ENCODE peak calls at places on chromosome 18, in nine cellular contexts. P, N, G, C, U, B, Q, O and K are unnamed samples.

GRCh38 chr18:45976581-45977373 is 9.6 kb upstream of the EPG5 start:
- DNase-seq in P (no peak), N (peak), G (no peak), C (no peak), U (no peak), B (no peak), Q (no peak), O (no peak), K (no peak)

GRCh38 chr18:25237571-25238267 is 114.2 kb downstream of the ZNF521 start:
- DNase-seq in P (no peak), N (no peak), G (no peak), C (no peak), U (no peak), B (no peak), Q (no peak), O (no peak), K (no peak)

GRCh38 chr18:62957885-62958472 is 242.6 kb downstream of the PHLPP1 start:
- DNase-seq in P (no peak), N (no peak), G (no peak), C (no peak), U (peak), B (peak), Q (peak), O (peak), K (no peak)

GRCh38 chr18:9105420-9105819 is 2.9 kb downstream of the NDUFV2 start:
- DNase-seq in P (no peak), N (no peak), G (no peak), C (no peak), U (no peak), B (no peak), Q (no peak), O (no peak), K (no peak)

GRCh38 chr18:24959100-24959499 is 392.9 kb downstream of the ZNF521 start:
- DNase-seq in P (no peak), N (no peak), G (no peak), C (no peak), U (no peak), B (no peak), Q (no peak), O (no peak), K (no peak)

GRCh38 chr18:26190506-26190905 is 35.7 kb upstream of the TAF4B start:
- DNase-seq in P (no peak), N (no peak), G (no peak), C (peak), U (no peak), B (no peak), Q (no peak), O (no peak), K (no peak)

GRCh38 chr18:48470484-48471180 is 61.4 kb upstream of the ZBTB7C start:
- DNase-seq in P (no peak), N (no peak), G (no peak), C (no peak), U (no peak), B (no peak), Q (no peak), O (no peak), K (no peak)

GRCh38 chr18:58538604-58539386 is 90.1 kb downstream of the ALPK2 start:
- DNase-seq in P (no peak), N (no peak), G (no peak), C (no peak), U (no peak), B (no peak), Q (no peak), O (no peak), K (no peak)

GRCh38 chr18:13618760-13619438 is 107.5 kb downstream of the FAM210A start:
- DNase-seq in P (no peak), N (no peak), G (no peak), C (no peak), U (no peak), B (no peak), Q (peak), O (no peak), K (no peak)

GRCh38 chr18:38933910-38934510 is 1368.4 kb upstream of the CELF4 start:
- DNase-seq in P (no peak), N (no peak), G (no peak), C (no peak), U (no peak), B (no peak), Q (no peak), O (no peak), K (no peak)

GRCh38 chr18:10523544-10523943 is 2.3 kb upstream of the NAPG start:
- DNase-seq in P (no peak), N (no peak), G (no peak), C (no peak), U (no peak), B (no peak), Q (no peak), O (no peak), K (no peak)

GRCh38 chr18:10525563-10526210 is at the start of gene NAPG:
- DNase-seq in P (peak), N (peak), G (peak), C (peak), U (peak), B (peak), Q (peak), O (peak), K (peak)

GRCh38 chr18:10524507-10525425 is 1.1 kb upstream of the NAPG start:
- DNase-seq in P (no peak), N (peak), G (no peak), C (no peak), U (no peak), B (no peak), Q (no peak), O (peak), K (no peak)

GRCh38 chr18:10519999-10520935 is 5.6 kb upstream of the NAPG start:
- DNase-seq in P (peak), N (peak), G (peak), C (peak), U (peak), B (peak), Q (peak), O (peak), K (no peak)

GRCh38 chr18:10522574-10522973 is 3.3 kb upstream of the NAPG start:
- DNase-seq in P (no peak), N (no peak), G (no peak), C (no peak), U (no peak), B (no peak), Q (no peak), O (no peak), K (no peak)
- TF ChIP-seq CTCF in P (no peak), N (no peak), G (no peak), C (no peak), U (no peak), B (no peak), Q (no peak), O (no peak), K (no peak)

DNA sequence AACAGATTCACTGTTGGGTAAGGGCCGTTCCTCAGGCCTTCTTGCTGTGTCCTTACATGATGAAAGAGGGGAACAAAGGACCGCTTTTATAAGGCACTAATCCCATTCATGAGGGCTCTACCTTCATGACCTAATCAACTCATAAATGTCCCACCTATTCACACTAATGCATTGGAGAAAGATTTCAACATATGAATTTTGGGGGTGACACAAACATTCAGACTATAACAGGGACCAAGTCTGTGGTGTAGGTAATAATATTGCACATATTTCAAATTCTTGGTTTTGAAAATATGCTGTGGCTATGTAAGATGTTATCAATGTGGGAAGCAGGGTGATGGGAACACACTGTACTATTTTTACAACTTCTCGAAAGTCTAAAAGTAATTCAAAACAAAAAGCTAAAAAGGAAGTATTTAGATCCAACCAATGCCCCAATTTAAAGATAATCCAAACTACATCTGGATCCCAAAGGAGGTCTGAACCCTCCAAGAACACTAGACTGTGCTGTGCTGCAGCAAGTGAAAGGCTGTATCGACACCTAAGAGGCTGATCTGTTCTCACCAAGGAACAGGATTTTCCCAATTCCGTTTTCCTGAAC is 82.4 kb upstream of the TGIF1 start:
- DNase-seq in P (no peak), N (peak), G (no peak), C (no peak), U (no peak), B (no peak), Q (no peak), O (no peak), K (no peak)
- TF ChIP-seq CTCF in P (no peak), N (no peak), G (no peak), C (no peak), U (no peak), B (no peak), Q (no peak), O (no peak), K (no peak)

GRCh38 chr18:75309564-75309963 is 99.0 kb downstream of the TSHZ1 start:
- DNase-seq in P (no peak), N (no peak), G (no peak), C (no peak), U (no peak), B (no peak), Q (no peak), O (no peak), K (no peak)
- TF ChIP-seq CTCF in P (no peak), N (no peak), G (no peak), C (no peak), U (no peak), B (no peak), Q (no peak), O (no peak), K (no peak)

DNA sequence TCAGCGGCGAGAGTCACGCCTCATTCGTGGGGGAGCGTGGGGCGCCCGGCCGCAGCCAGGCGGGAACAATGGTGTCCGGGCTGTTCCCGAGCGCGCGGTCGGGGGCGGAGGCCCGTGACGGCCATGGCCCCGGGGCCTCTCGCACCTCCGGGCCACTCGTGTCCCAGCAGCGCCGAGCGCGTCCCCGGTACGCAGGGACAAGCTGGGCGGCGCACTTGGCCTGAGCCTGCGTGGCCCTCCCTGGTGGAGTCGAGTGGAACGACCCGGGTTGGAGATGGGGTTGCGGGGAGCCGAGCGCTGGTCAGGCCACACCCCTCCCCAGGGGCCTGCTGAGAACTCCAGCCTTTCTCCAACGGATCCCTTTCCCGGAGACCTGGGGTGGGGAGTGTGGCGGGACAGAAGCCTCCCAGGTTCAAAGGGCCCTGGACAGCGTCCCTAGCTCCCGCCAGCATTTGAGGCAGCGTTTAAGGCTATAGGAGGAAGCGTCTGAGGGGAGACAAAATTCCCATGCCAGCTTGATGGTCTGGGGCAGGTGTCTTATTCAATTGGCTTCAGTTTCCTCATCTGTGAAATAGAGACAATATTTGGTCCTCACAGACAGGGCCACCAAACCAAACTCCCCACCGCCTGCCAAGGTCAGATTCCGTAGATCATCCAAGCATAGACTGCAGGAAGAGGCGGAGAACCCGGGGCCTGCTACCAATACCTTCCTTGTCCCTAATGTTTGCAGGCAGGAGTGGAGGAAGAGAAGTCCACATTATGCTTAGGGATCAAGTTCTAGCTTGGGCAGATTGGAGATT is 545 bp downstream of the CNDP2 start:
- DNase-seq in P (no peak), N (peak), G (peak), C (no peak), U (peak), B (peak), Q (no peak), O (peak), K (peak)
- TF ChIP-seq CTCF in P (peak), N (no peak), G (no peak), C (no peak), U (no peak), B (no peak), Q (no peak), O (no peak), K (no peak)

DNA sequence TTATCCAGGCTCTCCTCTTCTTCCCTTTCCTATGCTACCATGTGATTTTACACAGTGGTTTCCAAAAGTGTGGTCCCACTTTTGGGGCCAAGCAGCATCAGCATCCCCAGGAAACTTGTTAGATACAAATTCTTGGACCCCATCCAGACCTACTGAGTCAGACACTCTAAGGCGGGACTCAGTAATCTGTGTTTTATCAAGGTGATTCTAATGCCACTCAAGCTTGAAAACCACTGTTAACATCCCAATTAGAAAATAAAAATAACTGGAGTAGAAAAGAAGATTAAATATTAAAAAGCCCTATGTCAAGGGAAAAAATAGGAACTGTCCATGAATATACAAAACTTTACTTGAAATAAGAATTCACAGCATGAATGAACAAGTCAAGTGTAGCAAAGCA is 10.8 kb downstream of the DSG2 start:
- DNase-seq in P (no peak), N (no peak), G (no peak), C (no peak), U (no peak), B (no peak), Q (no peak), O (no peak), K (no peak)
- TF ChIP-seq CTCF in P (no peak), N (no peak), G (no peak), C (no peak), U (no peak), B (no peak), Q (no peak), O (no peak), K (no peak)

GRCh38 chr18:61637905-61638304 is 254.9 kb downstream of the RNF152 start:
- DNase-seq in P (no peak), N (no peak), G (no peak), C (no peak), U (no peak), B (no peak), Q (no peak), O (no peak), K (no peak)

GRCh38 chr18:61635901-61636528 is 256.8 kb downstream of the RNF152 start:
- DNase-seq in P (peak), N (peak), G (peak), C (peak), U (peak), B (peak), Q (peak), O (peak), K (no peak)

GRCh38 chr18:61639886-61640285 is 252.9 kb downstream of the RNF152 start:
- DNase-seq in P (no peak), N (no peak), G (no peak), C (no peak), U (no peak), B (no peak), Q (no peak), O (no peak), K (no peak)

DNA sequence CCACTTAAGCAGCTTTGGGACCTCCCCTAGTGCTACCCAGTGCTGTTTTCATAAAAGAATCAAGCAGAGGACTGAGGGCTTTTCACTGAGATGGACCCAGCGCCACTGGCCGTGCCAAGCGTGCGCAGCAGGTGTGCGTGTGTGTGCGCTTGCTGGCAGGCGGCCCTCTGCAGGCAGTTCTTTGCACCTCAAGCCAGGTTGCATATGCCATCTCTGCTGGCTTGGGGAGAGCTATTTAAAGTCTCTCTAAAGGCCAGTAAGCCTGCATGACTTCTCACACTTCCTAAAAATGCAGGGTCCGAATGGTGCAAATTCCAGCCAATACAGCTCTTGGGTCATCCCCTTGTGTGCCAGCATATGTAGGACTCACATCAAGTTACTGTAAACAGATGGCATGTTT is 255.5 kb downstream of the RNF152 start:
- DNase-seq in P (no peak), N (no peak), G (peak), C (no peak), U (peak), B (peak), Q (no peak), O (no peak), K (no peak)
- TF ChIP-seq CTCF in P (no peak), N (no peak), G (no peak), C (no peak), U (peak), B (no peak), Q (no peak), O (no peak), K (no peak)

GRCh38 chr18:76684265-76684664 is 138.1 kb upstream of the ZNF236 start:
- DNase-seq in P (no peak), N (no peak), G (no peak), C (no peak), U (no peak), B (no peak), Q (no peak), O (no peak), K (no peak)

GRCh38 chr18:76674596-76674995 is 147.8 kb upstream of the ZNF236 start:
- DNase-seq in P (no peak), N (no peak), G (no peak), C (no peak), U (no peak), B (no peak), Q (no peak), O (no peak), K (no peak)

GRCh38 chr18:76678248-76678647 is 144.1 kb upstream of the ZNF236 start:
- DNase-seq in P (no peak), N (no peak), G (no peak), C (no peak), U (no peak), B (no peak), Q (no peak), O (no peak), K (no peak)

GRCh38 chr18:76679877-76680276 is 142.5 kb upstream of the ZNF236 start:
- DNase-seq in P (no peak), N (peak), G (no peak), C (no peak), U (peak), B (no peak), Q (no peak), O (no peak), K (no peak)

GRCh38 chr18:76679259-76679658 is 143.1 kb upstream of the ZNF236 start:
- DNase-seq in P (no peak), N (no peak), G (peak), C (no peak), U (peak), B (peak), Q (no peak), O (no peak), K (no peak)
- TF ChIP-seq CTCF in P (no peak), N (no peak), G (no peak), C (no peak), U (peak), B (no peak), Q (no peak), O (no peak), K (no peak)

GRCh38 chr18:75160315-75160714 is 48.6 kb downstream of the PTGR3 start:
- DNase-seq in P (no peak), N (no peak), G (no peak), C (no peak), U (peak), B (no peak), Q (no peak), O (no peak), K (no peak)

GRCh38 chr18:75162467-75162866 is 46.5 kb downstream of the PTGR3 start:
- DNase-seq in P (no peak), N (peak), G (no peak), C (no peak), U (no peak), B (no peak), Q (no peak), O (peak), K (no peak)

GRCh38 chr18:75162978-75163377 is 46.0 kb downstream of the PTGR3 start:
- DNase-seq in P (no peak), N (no peak), G (no peak), C (no peak), U (no peak), B (no peak), Q (no peak), O (no peak), K (no peak)

GRCh38 chr18:75163736-75164135 is 45.2 kb downstream of the PTGR3 start:
- DNase-seq in P (no peak), N (no peak), G (no peak), C (no peak), U (no peak), B (no peak), Q (no peak), O (no peak), K (no peak)

GRCh38 chr18:75161629-75162028 is 47.3 kb downstream of the PTGR3 start:
- DNase-seq in P (peak), N (no peak), G (no peak), C (no peak), U (no peak), B (no peak), Q (peak), O (peak), K (no peak)
- TF ChIP-seq CTCF in P (no peak), N (no peak), G (no peak), C (no peak), U (no peak), B (no peak), Q (no peak), O (no peak), K (no peak)

GRCh38 chr18:36186461-36187137 is 698 bp upstream of the MOCOS start:
- DNase-seq in P (no peak), N (no peak), G (peak), C (no peak), U (peak), B (no peak), Q (no peak), O (peak), K (no peak)
- TF ChIP-seq CTCF in P (no peak), N (peak), G (no peak), C (no peak), U (no peak), B (no peak), Q (no peak), O (no peak), K (no peak)

DNA sequence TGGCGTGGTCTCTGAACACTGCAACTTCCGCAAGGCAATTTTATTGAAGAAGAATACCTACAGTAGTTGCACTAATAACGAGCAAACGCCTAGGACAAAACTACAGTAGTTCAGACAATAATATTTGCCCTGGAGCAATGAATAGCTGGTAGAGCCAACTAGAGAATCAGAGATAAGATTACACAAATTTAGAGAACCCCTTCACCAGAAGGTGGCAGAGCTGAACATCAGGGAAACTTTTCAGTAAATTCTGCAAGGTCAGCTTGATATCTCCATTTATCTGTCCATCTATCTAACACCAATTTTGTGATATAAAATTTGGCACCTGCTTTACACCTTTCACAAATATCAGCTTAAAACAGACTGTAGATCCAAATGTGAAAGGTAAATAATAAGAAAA is 43.8 kb downstream of the CDH19 start:
- DNase-seq in P (no peak), N (peak), G (no peak), C (no peak), U (peak), B (no peak), Q (peak), O (peak), K (no peak)
- TF ChIP-seq CTCF in P (no peak), N (peak), G (no peak), C (no peak), U (peak), B (peak), Q (peak), O (peak), K (no peak)